ENCODE peak calls at places on chromosome 14, in seven cellular contexts. I is HCT116, H is neural progenitor cell, A is hepatocyte, T is GM23248, Q is PC-3, N is GM23338. S is an unnamed sample.

GRCh38 chr14:28243600-28243999 is 523.0 kb upstream of the FOXG1 start:
- DNase-seq in A (no peak), H (peak), N (peak), I (no peak), Q (peak), T (peak), S (no peak)

GRCh38 chr14:92501891-92502351 is 11.7 kb upstream of the RIN3 start:
- DNase-seq in T (peak), H (no peak), A (no peak), N (no peak), I (no peak), Q (peak), S (no peak)

GRCh38 chr14:89367449-89368120 is 49.4 kb downstream of the FOXN3 start:
- DNase-seq in A (no peak), N (no peak), Q (no peak), H (no peak), T (no peak), I (no peak), S (no peak)

GRCh38 chr14:95111507-95112164 is 45.7 kb downstream of the DICER1 start:
- DNase-seq in N (no peak), T (no peak), Q (peak), A (no peak), H (no peak), I (no peak), S (no peak)

GRCh38 chr14:71932229-71932951 is at the start of gene RGS6:
- DNase-seq in T (peak), H (peak), I (peak), N (peak), Q (peak), A (peak), S (peak)

GRCh38 chr14:95507701-95508103 is 8.7 kb downstream of the SYNE3 start:
- DNase-seq in T (peak), A (no peak), N (no peak), Q (peak), H (no peak), I (no peak), S (no peak)

GRCh38 chr14:75906680-75907280 is 75.0 kb downstream of the TGFB3 start:
- DNase-seq in I (peak), A (peak), H (peak), Q (peak), T (peak), N (peak), S (peak)

GRCh38 chr14:59831121-59831730 is 39.4 kb downstream of the RTN1 start:
- DNase-seq in A (no peak), T (no peak), H (no peak), N (no peak), Q (no peak), I (no peak), S (no peak)

GRCh38 chr14:93100570-93100969 is 15.2 kb downstream of the ITPK1 start:
- DNase-seq in Q (no peak), N (no peak), A (no peak), T (no peak), H (no peak), I (no peak), S (no peak)

GRCh38 chr14:31568151-31568550 is 6.9 kb downstream of the NUBPL start:
- DNase-seq in H (no peak), N (no peak), I (no peak), Q (no peak), A (no peak), T (peak), S (no peak)

GRCh38 chr14:55117816-55118441 is 11.1 kb upstream of the LGALS3 start:
- DNase-seq in I (no peak), T (peak), Q (no peak), H (no peak), N (no peak), A (no peak), S (no peak)

DNA sequence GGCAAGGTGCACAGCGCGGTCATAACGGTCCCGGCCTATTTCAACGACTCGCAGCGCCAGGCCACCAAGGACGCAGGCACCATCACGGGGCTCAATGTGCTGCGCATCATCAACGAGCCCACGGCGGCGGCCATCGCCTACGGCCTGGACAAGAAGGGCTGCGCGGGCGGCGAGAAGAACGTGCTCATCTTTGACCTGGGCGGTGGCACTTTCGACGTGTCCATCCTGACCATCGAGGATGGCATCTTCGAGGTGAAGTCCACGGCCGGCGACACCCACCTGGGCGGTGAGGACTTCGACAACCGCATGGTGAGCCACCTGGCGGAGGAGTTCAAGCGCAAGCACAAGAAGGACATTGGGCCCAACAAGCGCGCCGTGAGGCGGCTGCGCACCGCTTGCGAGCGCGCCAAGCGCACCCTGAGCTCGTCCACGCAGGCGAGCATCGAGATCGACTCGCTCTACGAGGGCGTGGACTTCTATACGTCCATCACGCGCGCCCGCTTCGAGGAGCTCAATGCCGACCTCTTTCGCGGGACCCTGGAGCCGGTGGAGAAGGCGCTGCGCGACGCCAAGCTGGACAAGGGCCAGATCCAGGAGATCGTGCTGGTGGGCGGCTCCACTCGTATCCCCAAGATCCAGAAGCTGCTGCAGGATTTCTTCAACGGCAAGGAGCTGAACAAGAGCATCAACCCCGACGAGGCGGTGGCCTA is 875 bp downstream of the HSPA2 start:
- DNase-seq in A (no peak), I (no peak), N (peak), H (no peak), T (peak), Q (no peak), S (no peak)
- H3K4me3 ChIP-seq in A (no peak), I (no peak), N (peak), H (no peak), T (peak), Q (peak), S (no peak)

DNA sequence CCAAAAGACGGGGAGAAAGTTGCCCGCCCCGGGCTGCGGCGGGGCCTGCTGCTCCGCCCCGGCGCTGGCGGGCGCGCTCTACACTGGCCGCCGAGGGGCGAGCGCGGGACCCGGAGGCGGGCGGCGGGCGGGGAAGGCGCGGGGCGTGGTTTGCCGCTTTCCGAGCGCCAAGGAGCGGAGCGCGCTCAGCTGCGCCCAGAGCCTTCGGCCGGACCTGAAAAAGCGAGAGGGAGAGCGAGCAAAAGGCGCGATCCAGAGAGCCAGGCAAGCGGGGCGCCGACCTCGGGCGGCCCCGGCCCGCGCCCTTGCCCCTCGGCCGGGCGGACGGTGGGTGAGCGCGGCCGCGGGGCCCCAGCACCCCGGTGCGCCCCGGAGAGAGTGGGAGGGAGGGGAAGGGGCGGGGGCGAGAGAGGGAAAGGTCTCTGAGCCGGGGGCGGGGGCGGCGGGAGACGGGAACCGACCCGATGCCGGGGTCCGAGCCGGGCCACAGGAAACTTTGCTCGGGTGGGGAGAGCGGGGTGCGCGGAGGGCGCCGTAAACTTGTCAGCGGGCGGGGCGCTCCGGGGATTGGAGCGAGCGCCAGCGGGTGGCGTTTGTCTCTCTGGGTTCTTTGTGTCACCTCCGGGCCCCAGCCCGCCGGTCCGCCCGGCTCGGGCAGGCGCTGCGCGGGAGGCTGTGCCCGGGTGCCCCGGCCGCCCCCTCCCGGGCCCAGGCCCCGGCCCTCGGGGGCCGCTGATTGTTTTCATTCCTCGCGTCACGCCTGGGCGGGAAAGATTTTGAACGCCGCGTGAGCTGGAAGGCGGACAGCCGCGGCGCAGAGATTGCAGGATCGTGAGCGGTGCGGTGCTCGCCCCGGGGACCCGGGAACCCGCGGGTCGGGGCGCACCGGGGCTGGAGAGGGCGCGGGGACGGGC is at the start of gene SYNE2:
- DNase-seq in I (no peak), T (peak), N (peak), H (peak), A (peak), Q (peak), S (peak)
- TF ChIP-seq EZH2 in I (no peak), T (no peak), N (no peak), H (no peak), A (no peak), Q (no peak), S (no peak)

GRCh38 chr14:85308531-85309300 is 221.2 kb upstream of the FLRT2 start:
- DNase-seq in I (no peak), T (no peak), H (peak), N (no peak), A (no peak), Q (no peak), S (no peak)
- TF ChIP-seq EZH2phosphoT487 in I (no peak), T (no peak), H (no peak), N (no peak), A (no peak), Q (no peak), S (no peak)

DNA sequence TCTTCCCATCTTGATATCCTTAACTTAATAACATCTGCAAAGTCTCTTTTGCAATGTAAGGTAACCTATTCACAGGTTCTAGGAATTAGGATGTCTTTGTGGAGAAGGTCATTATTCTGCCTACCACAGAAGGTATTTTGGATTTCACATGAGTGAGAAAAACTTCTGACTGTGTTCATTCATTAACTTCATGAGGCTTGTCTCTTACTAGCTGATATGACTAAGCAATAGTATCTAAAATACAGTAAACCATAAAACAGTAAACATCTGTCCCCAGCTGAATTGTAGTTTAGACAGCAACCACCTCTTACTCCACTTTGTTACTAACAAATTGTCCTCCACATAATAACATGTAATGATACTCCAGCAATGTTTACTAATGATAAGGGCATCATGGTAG is 198.1 kb downstream of the SEC23A start:
- DNase-seq in A (no peak), I (no peak), Q (no peak), H (no peak), N (no peak), T (no peak), S (no peak)
- H3K4me3 ChIP-seq in A (no peak), I (no peak), Q (no peak), H (no peak), N (no peak), T (no peak), S (no peak)

S was measured in MM.1S.